ENCODE peak calls at places on chromosomes 5 and 9, in five cellular contexts. P is Peyer's patch, H is gastrocnemius medialis, X is pancreas, T is uterus. Z is an unnamed sample. For H3K4me1, the result is how much of the 10 kb centered on the place peaks cover.

GRCh38 chr9:105038057-105038456 is 110.1 kb upstream of the ABCA1 start:
- DNase-seq in P (no peak), X (no peak), T (no peak), H (no peak), Z (no peak)

GRCh38 chr5:101728933-101729332 is 567.2 kb downstream of the SLCO4C1 start:
- DNase-seq in X (no peak), H (no peak), T (no peak), P (no peak), Z (no peak)

GRCh38 chr9:77472646-77473045 is 175.5 kb downstream of the GNA14 start:
- DNase-seq in P (no peak), H (no peak), T (no peak), X (no peak), Z (no peak)

GRCh38 chr9:138024831-138025291 is 147.3 kb downstream of the CACNA1B start:
- DNase-seq in H (no peak), X (peak), T (no peak), P (peak), Z (no peak)

GRCh38 chr9:135328485-135329417 is 150.8 kb upstream of the PPP1R26 start:
- DNase-seq in X (no peak), H (no peak), P (no peak), T (peak), Z (no peak)

GRCh38 chr9:4116091-4116581 is 183.7 kb downstream of the GLIS3 start:
- DNase-seq in P (no peak), T (no peak), X (no peak), H (no peak), Z (no peak)

GRCh38 chr5:82164957-82165698 is 113.0 kb downstream of the RPS23 start:
- DNase-seq in H (no peak), T (peak), X (no peak), P (no peak), Z (peak)

GRCh38 chr5:67319935-67320725 is 123.5 kb upstream of the CD180 start:
- DNase-seq in P (no peak), X (no peak), H (no peak), T (no peak), Z (no peak)

GRCh38 chr5:107365355-107366109 is 305.2 kb downstream of the EFNA5 start:
- DNase-seq in H (no peak), T (no peak), X (no peak), P (no peak), Z (no peak)

GRCh38 chr9:107465467-107466451 is 23.8 kb downstream of the KLF4 start:
- DNase-seq in P (peak), H (peak), X (peak), T (peak), Z (peak)

GRCh38 chr9:129609486-129610192 is 11.3 kb downstream of the C9orf50 start:
- DNase-seq in H (no peak), T (peak), X (peak), P (peak), Z (peak)

GRCh38 chr5:137938358-137939138 is 49.3 kb downstream of the PKD2L2 start:
- DNase-seq in X (no peak), T (no peak), H (no peak), P (no peak), Z (no peak)

GRCh38 chr9:114027159-114027895 is 50.8 kb downstream of the AMBP start:
- DNase-seq in T (peak), P (no peak), H (no peak), X (no peak), Z (no peak)

GRCh38 chr5:6542421-6543345 is 90.2 kb downstream of the NSUN2 start:
- DNase-seq in T (no peak), P (no peak), H (no peak), X (no peak), Z (no peak)

GRCh38 chr9:109918359-109919163 is 138.6 kb downstream of the PALM2AKAP2 start:
- DNase-seq in T (no peak), X (no peak), P (no peak), H (peak), Z (no peak)

GRCh38 chr5:74374656-74375055 is 265.9 kb downstream of the ENC1 start:
- DNase-seq in P (no peak), X (no peak), T (no peak), H (no peak), Z (no peak)

GRCh38 chr5:143403357-143403606 is 204 bp downstream of the NR3C1 start:
- DNase-seq in T (no peak), H (no peak), P (no peak), X (no peak), Z (no peak)

GRCh38 chr9:33633621-33634020 is 109.6 kb downstream of the ANKRD18B start:
- DNase-seq in X (no peak), P (no peak), H (no peak), T (no peak), Z (no peak)

GRCh38 chr9:133591116-133591910 is 17.9 kb downstream of the FAM163B start:
- DNase-seq in T (no peak), P (no peak), X (peak), H (no peak), Z (no peak)

GRCh38 chr5:10018670-10019069 is 231.0 kb downstream of the ATPSCKMT start:
- DNase-seq in X (no peak), P (no peak), H (no peak), T (no peak), Z (no peak)

GRCh38 chr5:124605516-124605915 is 140.9 kb downstream of the ZNF608 start:
- DNase-seq in H (peak), X (no peak), T (peak), P (no peak), Z (peak)

GRCh38 chr5:128777052-128777451 is 188.2 kb upstream of the SLC27A6 start:
- DNase-seq in H (no peak), X (no peak), T (no peak), P (no peak), Z (no peak)

GRCh38 chr9:109101810-109102209 is 17.9 kb downstream of the TMEM245 start:
- DNase-seq in X (no peak), P (no peak), T (no peak), H (no peak), Z (no peak)

GRCh38 chr9:36486933-36487481 is 85.7 kb upstream of the MELK start:
- DNase-seq in T (peak), P (peak), X (peak), H (peak), Z (peak)

GRCh38 chr9:79104216-79104615 is 467.5 kb upstream of the TLE4 start:
- DNase-seq in X (no peak), T (no peak), P (no peak), H (no peak), Z (no peak)

GRCh38 chr9:79107911-79108676 is 463.7 kb upstream of the TLE4 start:
- DNase-seq in T (no peak), X (no peak), P (no peak), H (no peak), Z (no peak)

DNA sequence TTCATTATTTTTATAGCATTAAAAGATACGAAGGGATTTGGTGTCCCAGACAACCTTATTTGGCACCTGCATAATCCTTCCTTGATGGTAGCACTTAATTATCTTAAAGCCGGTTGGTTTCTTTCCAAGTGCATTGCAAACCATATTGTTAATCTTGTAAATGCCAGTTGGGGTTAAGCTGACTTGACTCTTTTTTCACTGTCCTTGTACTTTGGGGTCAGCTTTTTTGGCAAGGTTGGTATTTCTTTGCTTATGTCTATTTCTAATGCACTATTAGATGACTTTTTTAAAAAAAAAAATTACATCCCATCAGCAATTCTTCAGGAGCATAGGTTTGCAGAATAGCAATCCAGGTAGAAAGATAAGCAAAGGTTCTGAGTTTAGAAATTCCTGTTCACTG is 466.8 kb upstream of the TLE4 start:
- DNase-seq in P (no peak), H (no peak), T (no peak), X (no peak), Z (no peak)
- H3K4me1 ChIP-seq in P (under half), H (under half), T (under half), X (under half), Z (under half)

GRCh38 chr5:126594676-126595485 is at the start of gene ALDH7A1:
- DNase-seq in X (peak), T (peak), H (peak), P (peak), Z (peak)
- TF ChIP-seq CTCF in X (no peak), T (peak), H (peak), P (no peak), Z (peak)

GRCh38 chr9:127865645-127866464 is 11.4 kb upstream of the ENG start:
- DNase-seq in T (no peak), P (no peak), X (no peak), H (no peak), Z (no peak)
- H3K4me1 ChIP-seq in T (under half), P (under half), X (under half), H (under half), Z (half or more)

DNA sequence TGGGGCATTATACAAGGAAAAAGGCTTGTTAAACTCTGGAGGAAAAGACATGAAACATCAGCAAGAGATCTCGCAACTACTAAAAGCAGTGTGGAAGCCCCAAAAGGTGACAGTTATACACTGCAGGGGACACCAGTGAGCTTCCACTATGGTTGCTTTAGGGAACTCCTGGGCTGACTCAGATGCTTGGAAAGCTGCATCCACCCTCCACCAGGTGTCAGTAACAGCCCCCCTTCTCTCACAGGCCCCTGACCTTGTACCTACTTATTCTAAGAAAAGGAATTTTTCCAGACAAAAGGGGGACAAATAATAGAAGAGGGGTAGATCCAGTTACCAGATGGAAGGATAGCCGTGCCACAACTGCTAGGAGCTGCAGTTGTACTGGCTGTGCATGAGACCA is 154.4 kb upstream of the COX7C start:
- DNase-seq in X (no peak), P (no peak), T (no peak), H (no peak), Z (no peak)
- TF ChIP-seq CTCF in X (no peak), P (no peak), T (no peak), H (no peak), Z (no peak)

GRCh38 chr5:1514027-1514818 is 9.5 kb downstream of the LPCAT1 start:
- DNase-seq in X (peak), H (peak), T (peak), P (peak), Z (peak)

GRCh38 chr5:1511037-1511436 is 12.7 kb downstream of the LPCAT1 start:
- DNase-seq in P (peak), X (peak), T (peak), H (peak), Z (no peak)

GRCh38 chr5:1511651-1512540 is 11.9 kb downstream of the LPCAT1 start:
- DNase-seq in X (peak), P (peak), T (peak), H (peak), Z (peak)

GRCh38 chr5:1513326-1514026 is 10.3 kb downstream of the LPCAT1 start:
- DNase-seq in T (peak), H (peak), P (peak), X (peak), Z (peak)

DNA sequence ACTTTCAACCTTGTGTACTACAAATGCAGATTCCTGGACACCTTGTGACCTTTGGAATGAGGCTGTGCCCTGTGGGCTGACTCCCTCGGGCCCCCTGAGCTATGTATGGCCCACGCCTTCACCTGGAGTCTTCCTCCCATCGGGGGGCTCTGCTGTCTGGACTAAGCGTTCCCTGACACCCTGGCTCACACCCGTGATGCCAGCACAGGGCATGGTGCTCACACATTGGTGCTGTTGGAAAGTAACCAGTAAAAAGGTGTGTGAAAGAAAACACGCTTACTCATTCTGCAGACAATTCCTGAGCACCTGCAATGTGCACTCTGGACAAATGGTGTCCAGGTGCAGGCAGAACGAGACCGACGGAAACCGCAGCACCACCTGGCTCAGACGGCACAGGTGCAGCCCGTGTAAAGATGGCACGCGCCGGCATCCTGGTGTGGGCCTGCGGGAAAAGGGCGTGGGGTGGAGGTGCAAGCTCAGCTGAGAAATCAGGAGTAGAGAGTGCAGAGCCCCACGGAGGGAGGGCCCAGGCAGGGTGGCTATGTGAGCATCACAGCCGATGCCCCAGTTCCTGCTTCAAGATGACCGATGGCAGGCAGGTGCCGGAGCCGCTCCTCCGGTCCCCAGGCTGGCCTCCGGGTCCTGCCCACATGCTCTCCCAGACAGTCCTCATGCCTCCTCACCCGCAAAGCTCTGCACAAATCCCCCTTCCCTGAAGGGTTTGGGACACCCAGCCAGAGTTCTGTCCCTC is 11.0 kb downstream of the LPCAT1 start:
- DNase-seq in X (peak), H (peak), T (peak), P (peak), Z (peak)
- H3K4me1 ChIP-seq in X (under half), H (under half), T (under half), P (under half), Z (under half)

Z was measured in left ventricle myocardium inferior.